ENCODE peak calls at places on chromosomes 13 and 19, in seven cellular contexts. A is IMR-90; X is HL-60; I is tibial artery; B is dorsolateral prefrontal cortex; L is right lobe of liver; J is CD8-positive, alpha-beta T cell. T is an unnamed sample.

GRCh38 chr13:100520936-100521765 is 67.4 kb downstream of the GGACT start:
- DNase-seq in A (no peak), X (no peak), I (no peak), B (no peak), L (no peak), J (no peak), T (no peak)

GRCh38 chr13:106063591-106064308 is 471.7 kb downstream of the EFNB2 start:
- DNase-seq in A (peak; percentile 83), X (no peak), I (no peak), B (no peak), L (no peak), J (no peak), T (no peak)

GRCh38 chr13:95644611-95645052 is at the start of gene DZIP1:
- DNase-seq in A (peak; percentile 83), X (peak; percentile 49), I (peak; percentile 79), B (peak; percentile 81), L (peak; percentile 66), J (no peak), T (peak; percentile 75)

GRCh38 chr13:23440821-23441608 is 7.5 kb upstream of the SACS start:
- DNase-seq in A (peak; percentile 15), X (no peak), I (no peak), B (peak; percentile 57), L (no peak), J (no peak), T (no peak)

GRCh38 chr19:55089279-55089944 is 13.7 kb downstream of the EPS8L1 start:
- DNase-seq in A (no peak), X (no peak), I (no peak), B (no peak), L (no peak), J (no peak), T (no peak)

GRCh38 chr19:43425567-43426392 is 11.1 kb downstream of the TEX101 start:
- DNase-seq in A (peak; percentile 18), X (no peak), I (no peak), B (no peak), L (no peak), J (no peak), T (no peak)

GRCh38 chr19:38252935-38253691 is 3.1 kb downstream of the PPP1R14A start:
- DNase-seq in A (no peak), X (no peak), I (peak; percentile 94), B (peak; percentile 96), L (no peak), J (no peak), T (no peak)

GRCh38 chr13:48595330-48596127 is 58.2 kb upstream of the CYSLTR2 start:
- DNase-seq in A (peak; percentile 70), X (peak; percentile 89), I (no peak), B (peak; percentile 60), L (peak; percentile 60), J (peak; percentile 47), T (no peak)

GRCh38 chr19:33358408-33358807 is 15.1 kb upstream of the CEBPG start:
- DNase-seq in A (no peak), X (no peak), I (no peak), B (no peak), L (no peak), J (no peak), T (no peak)

GRCh38 chr13:24264976-24265375 is 44.4 kb upstream of the C1QTNF9 start:
- DNase-seq in A (no peak), X (no peak), I (no peak), B (no peak), L (no peak), J (peak; percentile 85), T (peak; percentile 80)

GRCh38 chr13:106151056-106151699 is 384.3 kb downstream of the EFNB2 start:
- DNase-seq in A (peak; percentile 84), X (no peak), I (no peak), B (no peak), L (no peak), J (no peak), T (no peak)

GRCh38 chr13:93283255-93283654 is 56.6 kb downstream of the GPC6 start:
- DNase-seq in A (no peak), X (no peak), I (no peak), B (no peak), L (no peak), J (no peak), T (no peak)

GRCh38 chr19:14519860-14520407 is 1.7 kb upstream of the DNAJB1 start:
- DNase-seq in A (peak; percentile 88), X (no peak), I (no peak), B (no peak), L (peak; percentile 79), J (no peak), T (no peak)

GRCh38 chr19:22137791-22138190 is 59.0 kb downstream of the ZNF676 start:
- DNase-seq in A (no peak), X (no peak), I (no peak), B (no peak), L (no peak), J (no peak), T (no peak)

DNA sequence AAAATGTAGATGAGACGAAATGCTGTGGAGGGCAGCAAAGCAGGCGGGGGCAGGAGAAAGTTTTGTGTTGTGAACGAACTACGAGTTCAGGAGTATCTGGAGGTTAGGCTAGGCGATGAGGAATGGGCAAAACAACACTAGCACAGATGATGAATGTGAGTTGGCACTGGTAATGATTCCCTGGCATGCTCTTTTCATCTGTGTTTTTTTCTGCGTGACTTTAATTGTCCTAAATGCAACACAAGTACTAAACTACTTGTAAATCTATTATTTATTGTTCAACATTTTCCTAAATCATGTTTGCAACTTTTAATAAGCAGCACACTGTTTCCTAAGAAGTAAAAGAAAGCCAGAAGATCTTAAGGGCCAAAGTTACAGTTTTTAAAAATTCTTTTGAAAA is 19.2 kb downstream of the TNFSF13B start:
- DNase-seq in A (no peak), X (no peak), I (no peak), B (no peak), L (no peak), J (no peak), T (no peak)
- H3K4me3 ChIP-seq in A (no peak overlapping the region), X (no peak overlapping the region), I (no peak overlapping the region), B (no peak overlapping the region), L (no peak overlapping the region), J (no peak overlapping the region), T (no peak overlapping the region)

GRCh38 chr13:57340878-57341277 is 173.9 kb downstream of the PRR20E start:
- DNase-seq in A (no peak), X (no peak), I (no peak), B (no peak), L (no peak), J (no peak), T (no peak)
- TF ChIP-seq CTCF in A (no peak), X (no peak), I (no peak), B (no peak), L (no peak), J (no peak), T (no peak)

DNA sequence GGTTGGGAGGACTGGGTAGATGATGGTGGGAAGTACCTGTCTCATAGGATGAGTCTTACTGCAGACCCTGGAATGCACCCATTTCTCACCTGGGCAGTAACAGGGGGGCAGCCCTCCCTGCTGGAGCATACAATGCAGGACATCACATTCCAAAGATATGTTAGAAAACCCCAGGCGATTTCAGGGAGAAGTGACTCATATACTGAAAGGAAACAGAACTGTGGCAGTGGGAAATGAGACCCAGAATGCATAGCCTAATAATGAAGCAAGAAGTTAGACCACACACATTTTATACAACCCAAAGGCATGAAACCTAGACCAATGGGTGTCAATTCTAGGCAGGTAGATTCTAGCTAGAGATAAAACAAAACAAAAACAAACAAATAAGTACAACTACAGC is 402.7 kb downstream of the IRS2 start:
- DNase-seq in A (peak; percentile 79), X (no peak), I (no peak), B (no peak), L (no peak), J (no peak), T (no peak)
- H3K27ac ChIP-seq in A (no peak overlapping the region), X (no peak overlapping the region), I (no peak overlapping the region), B (no peak overlapping the region), L (no peak overlapping the region), J (no peak overlapping the region), T (no peak overlapping the region)

DNA sequence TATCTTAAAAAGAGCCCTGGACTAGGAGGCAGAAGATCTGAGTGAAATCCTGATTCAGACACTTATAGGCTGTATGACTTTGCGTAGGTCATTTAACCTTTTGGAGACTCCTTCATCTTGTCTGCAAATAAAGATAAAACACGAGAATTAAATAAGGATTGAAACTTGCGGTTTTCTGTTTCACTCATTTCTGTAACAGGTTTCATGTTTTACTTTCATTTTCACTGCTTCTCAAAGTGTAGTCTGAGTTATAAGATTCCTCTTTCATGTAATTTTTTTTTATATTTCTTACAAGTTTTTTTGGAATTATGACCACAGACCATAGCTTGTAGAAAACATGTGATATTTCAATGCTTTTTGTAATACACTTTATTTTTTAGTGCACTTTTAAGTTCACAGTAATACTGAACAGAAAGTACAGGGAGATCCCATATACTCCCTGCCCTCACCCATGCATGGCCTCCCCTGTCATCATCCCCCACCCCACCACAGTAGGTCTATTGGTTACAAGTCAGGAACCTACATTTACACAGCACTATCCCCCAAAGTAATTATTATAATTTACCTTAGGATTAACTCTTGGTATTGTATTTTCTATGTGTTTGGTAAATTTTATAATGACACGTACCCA is 174.6 kb downstream of the ITGBL1 start:
- DNase-seq in A (peak; percentile 2), X (no peak), I (no peak), B (no peak), L (no peak), J (no peak), T (no peak)
- H3K4me3 ChIP-seq in A (peak overlapping the region; percentile 25), X (no peak overlapping the region), I (peak overlapping the region; percentile 40), B (peak overlapping the region; percentile 28), L (peak overlapping the region; percentile 13), J (peak overlapping the region; percentile 29), T (peak overlapping the region; percentile 26)

GRCh38 chr13:78586706-78587105 is 16.6 kb downstream of the POU4F1 start:
- DNase-seq in A (no peak), X (no peak), I (no peak), B (no peak), L (no peak), J (no peak), T (no peak)
- TF ChIP-seq CTCF in A (no peak), X (no peak), I (no peak), B (no peak), L (no peak), J (no peak), T (no peak)

DNA sequence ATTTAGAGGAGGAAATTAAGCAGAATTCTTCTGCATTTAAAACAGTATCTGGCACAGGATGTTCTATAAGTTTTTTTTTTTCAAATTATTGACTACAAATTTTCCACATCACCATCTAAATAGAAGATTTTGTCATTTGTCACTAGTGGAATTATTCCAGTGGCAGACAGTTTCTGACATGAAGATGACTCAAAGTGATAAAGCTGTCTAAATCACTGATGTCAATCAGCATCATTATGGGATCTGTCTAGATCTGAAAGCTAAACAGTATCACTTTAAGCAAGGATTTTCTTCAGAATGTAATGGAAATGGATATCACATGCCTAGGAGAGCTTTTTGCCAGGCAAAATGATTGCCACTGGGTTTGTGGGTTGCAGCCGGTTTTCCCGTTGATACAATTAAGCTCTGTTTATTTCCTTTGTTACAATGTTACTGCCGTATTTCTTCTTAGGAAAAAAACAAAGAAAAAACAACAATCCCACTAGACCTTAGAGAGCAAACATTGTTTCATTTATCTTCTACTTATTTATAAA is 1657.0 kb upstream of the PRR20A start:
- DNase-seq in A (no peak), X (no peak), I (no peak), B (no peak), L (no peak), J (no peak), T (no peak)
- H3K27ac ChIP-seq in A (no peak overlapping the region), X (no peak overlapping the region), I (no peak overlapping the region), B (no peak overlapping the region), L (no peak overlapping the region), J (no peak overlapping the region), T (no peak overlapping the region)

T was measured in upper lobe of right lung.